ENCODE peak calls at places on chromosomes 6 and 20, in ten cellular contexts. D is T-helper 1 cell; H is KG1; L is NCI-H510A treated with DMSO at 0.1 percent for 48 hours; N is germinal center; O is T-helper 2 cell; T is NCI-H69; G is activated T-helper 9 cell treated with anti-CD3 and anti-CD28 coated beads, Interleukin-2, amount 50 U/mL, for 16 hours; Z is EL; P is stimulated activated CD4-positive, alpha-beta T cell treated with anti-CD3 and anti-CD28 coated beads, Interleukin-1b, Interleukin-23, amount 100 ng/mL, for 1 hour. K is an unnamed sample.
A peak's percentile ranks its signal among the peaks of the same experiment; 100 is the strongest.

GRCh38 chr6:15980801-15981200 is 148.1 kb upstream of the MYLIP start:
- DNase-seq in D (no peak), H (no peak), L (no peak), N (no peak), O (no peak), T (no peak), G (no peak), Z (no peak), P (no peak), K (no peak)

GRCh38 chr6:88449770-88450169 is 283.6 kb upstream of the CNR1 start:
- DNase-seq in D (no peak), H (no peak), L (no peak), N (no peak), O (no peak), T (no peak), G (no peak), Z (no peak), P (no peak), K (no peak)

GRCh38 chr20:8667306-8667705 is 401.6 kb upstream of the PLCB4 start:
- DNase-seq in D (no peak), H (no peak), L (no peak), N (no peak), O (no peak), T (no peak), G (no peak), Z (no peak), P (no peak), K (no peak)

GRCh38 chr6:130697661-130698535 is 129.3 kb upstream of the SMLR1 start:
- DNase-seq in D (peak; percentile 80), H (peak; percentile 56), L (no peak), N (peak; percentile 44), O (peak; percentile 82), T (peak; percentile 27), G (peak; percentile 19), Z (peak; percentile 72), P (peak; percentile 8), K (no peak)

GRCh38 chr6:44128020-44128917 is 915 bp downstream of the TMEM63B start:
- DNase-seq in D (no peak), H (no peak), L (no peak), N (peak; percentile 39), O (no peak), T (peak; percentile 43), G (no peak), Z (peak; percentile 51), P (no peak), K (no peak)

GRCh38 chr6:134938896-134939295 is 11.0 kb downstream of the ALDH8A1 start:
- DNase-seq in D (peak; percentile 35), H (no peak), L (no peak), N (no peak), O (peak; percentile 55), T (peak; percentile 33), G (peak; percentile 10), Z (peak; percentile 45), P (no peak), K (no peak)

GRCh38 chr6:54057068-54057467 is 54.2 kb upstream of the MLIP start:
- DNase-seq in D (no peak), H (no peak), L (no peak), N (no peak), O (no peak), T (no peak), G (no peak), Z (no peak), P (no peak), K (no peak)

GRCh38 chr6:37171141-37171969 is 1.4 kb downstream of the PIM1 start:
- DNase-seq in D (peak; percentile 55), H (no peak), L (peak; percentile 51), N (peak; percentile 32), O (peak; percentile 72), T (peak; percentile 75), G (no peak), Z (peak; percentile 68), P (no peak), K (peak; percentile 69)